ENCODE peak calls at places on chromosomes 5 and 9, in seven cellular contexts. W is lower lobe of right lung; A is right cardiac atrium; N is CD4-positive, CD25-positive, alpha-beta regulatory T cell; Z is mesendoderm; F is PC-9; X is psoas muscle. V is an unnamed sample.

GRCh38 chr9:123074627-123075026 is 41.2 kb downstream of the GPR21 start:
- DNase-seq in W (no peak), Z (no peak), A (no peak), F (no peak), N (no peak), X (no peak), V (no peak)

GRCh38 chr5:5374034-5374715 is 48.3 kb upstream of the ICE1 start:
- DNase-seq in X (no peak), Z (no peak), F (no peak), W (no peak), A (no peak), N (no peak), V (no peak)

GRCh38 chr5:65065112-65065511 is 296.4 kb downstream of the CWC27 start:
- DNase-seq in W (no peak), Z (no peak), X (no peak), A (no peak), F (no peak), N (no peak), V (no peak)

GRCh38 chr5:125049721-125050357 is 303.4 kb upstream of the ZNF608 start:
- DNase-seq in A (no peak), F (no peak), N (no peak), Z (no peak), W (no peak), X (no peak), V (no peak)

GRCh38 chr5:77650686-77651085 is 12.2 kb upstream of the OTP start:
- DNase-seq in W (no peak), X (no peak), Z (no peak), A (no peak), F (no peak), N (no peak), V (no peak)

GRCh38 chr9:15936316-15936869 is 383.6 kb downstream of the CCDC171 start:
- DNase-seq in A (peak; percentile 12), F (no peak), X (no peak), Z (no peak), W (no peak), N (no peak), V (no peak)

GRCh38 chr5:88144219-88145040 is 124.2 kb downstream of the TMEM161B start:
- DNase-seq in A (no peak), X (peak; percentile 50), N (no peak), W (no peak), F (no peak), Z (peak; percentile 17), V (no peak)

GRCh38 chr5:126403156-126403555 is 20.1 kb upstream of the GRAMD2B start:
- DNase-seq in X (no peak), Z (no peak), N (no peak), F (no peak), W (no peak), A (no peak), V (no peak)

GRCh38 chr5:86684222-86684621 is 66.5 kb downstream of the COX7C start:
- DNase-seq in F (no peak), W (no peak), X (no peak), N (no peak), Z (peak; percentile 71), A (no peak), V (no peak)

GRCh38 chr9:18857769-18858168 is 175.2 kb downstream of the SAXO1 start:
- DNase-seq in A (no peak), F (no peak), X (no peak), N (no peak), Z (no peak), W (no peak), V (no peak)

GRCh38 chr5:173673295-173674170 is 57.1 kb upstream of the BOD1 start:
- DNase-seq in N (no peak), A (no peak), F (no peak), Z (no peak), W (no peak), X (no peak), V (no peak)

GRCh38 chr5:132417010-132417439 is 47.5 kb downstream of the SLC22A5 start:
- DNase-seq in A (peak; percentile 41), Z (no peak), N (no peak), W (no peak), F (peak; percentile 37), X (no peak), V (no peak)

GRCh38 chr5:26482076-26482816 is 556.1 kb downstream of the CDH9 start:
- DNase-seq in A (no peak), X (no peak), W (no peak), F (no peak), N (no peak), Z (no peak), V (no peak)

GRCh38 chr5:93708442-93708841 is 33.0 kb downstream of the POU5F2 start:
- DNase-seq in A (no peak), N (no peak), W (no peak), Z (no peak), X (no peak), F (no peak), V (no peak)

GRCh38 chr9:2158111-2158610 is 143.0 kb downstream of the SMARCA2 start:
- DNase-seq in F (peak; percentile 25), N (peak; percentile 16), Z (peak; percentile 57), W (peak; percentile 65), X (peak; percentile 59), A (peak; percentile 55), V (peak; percentile 3)

GRCh38 chr5:158522001-158522400 is 577.7 kb downstream of the EBF1 start:
- DNase-seq in W (no peak), A (no peak), F (no peak), Z (no peak), X (no peak), N (no peak), V (no peak)

GRCh38 chr9:107866912-107867311 is 377.3 kb upstream of the KLF4 start:
- DNase-seq in W (no peak), N (no peak), Z (no peak), X (no peak), F (no peak), A (no peak), V (no peak)

GRCh38 chr9:120583958-120584369 is 4.0 kb upstream of the CDK5RAP2 start:
- DNase-seq in A (peak; percentile 27), N (peak; percentile 32), W (no peak), Z (peak; percentile 88), F (peak; percentile 49), X (peak; percentile 68), V (no peak)

GRCh38 chr9:115024925-115025535 is 92.9 kb downstream of the TNC start:
- DNase-seq in W (no peak), F (peak; percentile 41), A (no peak), Z (peak; percentile 62), N (no peak), X (no peak), V (no peak)

GRCh38 chr5:113147088-113147487 is 170.5 kb downstream of the DCP2 start:
- DNase-seq in A (no peak), Z (no peak), X (no peak), W (no peak), F (no peak), N (no peak), V (no peak)

GRCh38 chr9:70954126-70954525 is 167.3 kb downstream of the TRPM3 start:
- DNase-seq in W (no peak), A (no peak), X (no peak), F (peak; percentile 70), N (no peak), Z (peak; percentile 98), V (no peak)

GRCh38 chr9:70952131-70952727 is 169.2 kb downstream of the TRPM3 start:
- DNase-seq in X (no peak), F (no peak), W (no peak), N (no peak), A (no peak), Z (no peak), V (no peak)

GRCh38 chr9:70959366-70959765 is 162.1 kb downstream of the TRPM3 start:
- DNase-seq in W (no peak), Z (no peak), X (no peak), F (no peak), A (no peak), N (no peak), V (no peak)

GRCh38 chr9:70950270-70950669 is 171.2 kb downstream of the TRPM3 start:
- DNase-seq in A (no peak), N (no peak), W (no peak), F (no peak), Z (no peak), X (no peak), V (no peak)

GRCh38 chr9:70954607-70955143 is 166.7 kb downstream of the TRPM3 start:
- DNase-seq in A (no peak), F (peak; percentile 10), Z (peak; percentile 67), W (no peak), X (no peak), N (no peak), V (no peak)
- H3K4me1 ChIP-seq in A (no peaks in the 10 kb centered on the region), F (peaks cover 18% of the 10 kb centered on the region), Z (peaks cover 7% of the 10 kb centered on the region), W (no peaks in the 10 kb centered on the region), X (no peaks in the 10 kb centered on the region), N (no peaks in the 10 kb centered on the region), V (no peaks in the 10 kb centered on the region)

DNA sequence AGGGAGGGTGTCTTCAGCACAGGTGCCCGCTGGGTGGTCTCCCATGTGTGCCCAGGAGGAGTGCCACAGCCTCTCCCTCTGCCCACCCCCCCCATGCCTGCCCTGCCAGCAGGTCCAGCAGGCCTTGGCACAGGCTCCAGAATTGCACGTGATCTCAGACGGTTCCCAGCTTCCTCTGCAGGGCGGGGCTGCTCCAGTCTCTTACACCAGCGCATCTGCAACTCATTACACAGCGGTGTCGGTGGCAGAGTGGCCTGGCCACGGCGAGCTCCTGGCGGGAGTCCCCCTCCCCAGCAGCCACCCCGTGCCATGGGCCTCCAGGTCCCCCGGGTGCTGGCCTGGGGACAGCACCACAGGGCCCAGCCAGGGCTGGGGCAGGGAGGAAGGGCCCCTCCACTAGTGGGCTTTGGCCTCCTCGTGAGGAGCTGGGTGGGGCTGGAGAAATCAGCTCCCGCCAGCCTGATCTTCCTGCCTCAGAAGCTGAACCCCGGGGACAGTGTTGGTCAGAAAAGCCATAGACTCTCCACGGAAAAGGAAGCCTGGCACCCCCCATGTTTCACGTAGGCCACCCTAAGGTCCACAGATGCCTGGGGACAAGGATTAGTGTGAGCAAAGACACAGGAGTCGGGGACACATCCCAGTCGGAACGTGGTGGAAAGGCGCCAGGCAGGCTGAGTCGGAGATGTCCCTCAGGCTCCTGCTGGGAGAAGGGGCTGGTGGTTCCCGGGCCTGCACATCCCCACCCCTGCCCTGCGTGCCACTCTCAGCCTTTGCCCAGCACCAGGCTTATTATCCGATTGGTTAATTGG is 40.2 kb downstream of the RXRA start:
- DNase-seq in N (no peak), W (peak; percentile 93), A (peak; percentile 91), Z (no peak), X (peak; percentile 96), F (peak; percentile 87), V (no peak)
- H3K4me3 ChIP-seq in N (no peak overlapping the region), W (peak overlapping the region; percentile 41), A (no peak overlapping the region), Z (no peak overlapping the region), X (peak overlapping the region; percentile 49), F (no peak overlapping the region), V (no peak overlapping the region)

GRCh38 chr5:36878421-36879088 is 2.0 kb downstream of the NIPBL start:
- DNase-seq in W (no peak), X (no peak), N (no peak), F (peak; percentile 40), Z (peak; percentile 94), A (no peak), V (no peak)
- H3K4me1 ChIP-seq in W (peaks cover 62% of the 10 kb centered on the region), X (peaks cover 59% of the 10 kb centered on the region), N (peaks cover 49% of the 10 kb centered on the region), F (peaks cover 52% of the 10 kb centered on the region), Z (peaks cover 3% of the 10 kb centered on the region), A (no peaks in the 10 kb centered on the region), V (peaks cover 54% of the 10 kb centered on the region)

DNA sequence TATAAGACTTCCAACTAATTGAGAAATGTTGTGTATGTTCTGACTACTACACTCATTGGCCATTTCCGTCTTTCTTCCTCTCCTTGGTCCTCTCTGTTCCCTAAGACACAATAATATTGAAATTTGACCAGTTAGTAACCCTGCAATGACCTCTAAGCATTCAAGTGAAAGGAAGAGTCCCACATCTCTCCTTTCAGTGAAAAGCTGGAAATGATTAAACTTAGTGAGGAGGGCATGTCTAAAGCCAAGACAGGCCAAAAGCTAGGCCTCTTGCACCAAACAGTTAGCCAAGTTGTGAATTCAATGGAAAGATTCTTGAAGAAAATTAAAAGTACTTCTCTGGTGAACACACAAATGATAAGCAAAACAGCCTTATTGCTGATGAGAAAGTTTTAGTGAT is 122.5 kb downstream of the PRR16 start:
- DNase-seq in X (no peak), N (no peak), W (no peak), F (no peak), Z (no peak), A (no peak), V (no peak)
- H3K4me3 ChIP-seq in X (no peak overlapping the region), N (no peak overlapping the region), W (no peak overlapping the region), F (no peak overlapping the region), Z (no peak overlapping the region), A (no peak overlapping the region), V (no peak overlapping the region)